ENCODE peak calls at places on chromosome 6, in nine cellular contexts. One of them, this sample, is unnamed.

GRCh38 chr6:10838794-10839333 is 525 bp upstream of the MAK start:
- DNase-seq in stomach: no peak
- DNase-seq in cardiac muscle cell: no peak
- DNase-seq in transverse colon: no peak
- DNase-seq in uterus: no peak
- DNase-seq in AG10803: no peak
- DNase-seq in CD8-positive, alpha-beta memory T cell: no peak
- DNase-seq in esophagus muscularis mucosa: no peak
- DNase-seq in upper lobe of left lung: no peak
- DNase-seq in this sample: no peak

GRCh38 chr6:1381397-1382330 is 7.7 kb upstream of the FOXF2 start:
- DNase-seq in stomach: peak
- DNase-seq in cardiac muscle cell: peak
- DNase-seq in transverse colon: peak
- DNase-seq in uterus: no peak
- DNase-seq in AG10803: no peak
- DNase-seq in CD8-positive, alpha-beta memory T cell: peak
- DNase-seq in esophagus muscularis mucosa: no peak
- DNase-seq in upper lobe of left lung: peak
- DNase-seq in this sample: no peak

GRCh38 chr6:136628996-136629395 is 78.8 kb upstream of the MAP7 start:
- DNase-seq in stomach: no peak
- DNase-seq in cardiac muscle cell: no peak
- DNase-seq in transverse colon: no peak
- DNase-seq in uterus: no peak
- DNase-seq in AG10803: no peak
- DNase-seq in CD8-positive, alpha-beta memory T cell: no peak
- DNase-seq in esophagus muscularis mucosa: no peak
- DNase-seq in upper lobe of left lung: no peak
- DNase-seq in this sample: no peak

GRCh38 chr6:130743175-130743574 is 84.0 kb upstream of the SMLR1 start:
- DNase-seq in stomach: no peak
- DNase-seq in cardiac muscle cell: no peak
- DNase-seq in transverse colon: no peak
- DNase-seq in uterus: no peak
- DNase-seq in AG10803: no peak
- DNase-seq in CD8-positive, alpha-beta memory T cell: no peak
- DNase-seq in esophagus muscularis mucosa: no peak
- DNase-seq in upper lobe of left lung: no peak
- DNase-seq in this sample: no peak

GRCh38 chr6:25084508-25084833 is 148.7 kb upstream of the RIPOR2 start:
- DNase-seq in stomach: no peak
- DNase-seq in cardiac muscle cell: no peak
- DNase-seq in transverse colon: no peak
- DNase-seq in uterus: no peak
- DNase-seq in AG10803: no peak
- DNase-seq in CD8-positive, alpha-beta memory T cell: no peak
- DNase-seq in esophagus muscularis mucosa: no peak
- DNase-seq in upper lobe of left lung: no peak
- DNase-seq in this sample: no peak

GRCh38 chr6:16238057-16238657 is at the start of gene GMPR:
- DNase-seq in stomach: peak
- DNase-seq in cardiac muscle cell: peak
- DNase-seq in transverse colon: peak
- DNase-seq in uterus: peak
- DNase-seq in AG10803: peak
- DNase-seq in CD8-positive, alpha-beta memory T cell: peak
- DNase-seq in esophagus muscularis mucosa: no peak
- DNase-seq in upper lobe of left lung: peak
- DNase-seq in this sample: peak

GRCh38 chr6:102907181-102907580 is 1513.7 kb downstream of the GRIK2 start:
- DNase-seq in stomach: no peak
- DNase-seq in cardiac muscle cell: no peak
- DNase-seq in transverse colon: no peak
- DNase-seq in uterus: no peak
- DNase-seq in AG10803: no peak
- DNase-seq in CD8-positive, alpha-beta memory T cell: no peak
- DNase-seq in esophagus muscularis mucosa: no peak
- DNase-seq in upper lobe of left lung: no peak
- DNase-seq in this sample: no peak

GRCh38 chr6:24864345-24864744 is 65.6 kb upstream of the ARMH2 start:
- DNase-seq in stomach: no peak
- DNase-seq in cardiac muscle cell: peak
- DNase-seq in transverse colon: no peak
- DNase-seq in uterus: no peak
- DNase-seq in AG10803: no peak
- DNase-seq in CD8-positive, alpha-beta memory T cell: no peak
- DNase-seq in esophagus muscularis mucosa: no peak
- DNase-seq in upper lobe of left lung: no peak
- DNase-seq in this sample: no peak

GRCh38 chr6:83867527-83868161 is 8.2 kb downstream of the CYB5R4 start:
- DNase-seq in stomach: peak
- DNase-seq in cardiac muscle cell: no peak
- DNase-seq in transverse colon: peak
- DNase-seq in uterus: no peak
- DNase-seq in AG10803: peak
- DNase-seq in CD8-positive, alpha-beta memory T cell: no peak
- DNase-seq in esophagus muscularis mucosa: no peak
- DNase-seq in upper lobe of left lung: no peak
- DNase-seq in this sample: peak

GRCh38 chr6:154824076-154824475 is 90.9 kb downstream of the SCAF8 start:
- DNase-seq in stomach: no peak
- DNase-seq in cardiac muscle cell: no peak
- DNase-seq in transverse colon: no peak
- DNase-seq in uterus: no peak
- DNase-seq in AG10803: no peak
- DNase-seq in CD8-positive, alpha-beta memory T cell: no peak
- DNase-seq in esophagus muscularis mucosa: no peak
- DNase-seq in upper lobe of left lung: no peak
- DNase-seq in this sample: no peak

GRCh38 chr6:13935190-13935880 is 10.6 kb downstream of the RNF182 start:
- DNase-seq in stomach: no peak
- DNase-seq in cardiac muscle cell: no peak
- DNase-seq in transverse colon: no peak
- DNase-seq in uterus: no peak
- DNase-seq in AG10803: no peak
- DNase-seq in CD8-positive, alpha-beta memory T cell: no peak
- DNase-seq in esophagus muscularis mucosa: no peak
- DNase-seq in upper lobe of left lung: no peak
- DNase-seq in this sample: no peak

GRCh38 chr6:155710704-155711103 is 255.1 kb upstream of the NOX3 start:
- DNase-seq in stomach: no peak
- DNase-seq in cardiac muscle cell: no peak
- DNase-seq in transverse colon: no peak
- DNase-seq in uterus: no peak
- DNase-seq in AG10803: no peak
- DNase-seq in CD8-positive, alpha-beta memory T cell: no peak
- DNase-seq in esophagus muscularis mucosa: no peak
- DNase-seq in upper lobe of left lung: no peak
- DNase-seq in this sample: no peak

GRCh38 chr6:79984261-79984660 is 20.2 kb upstream of the TTK start:
- DNase-seq in stomach: no peak
- DNase-seq in cardiac muscle cell: no peak
- DNase-seq in transverse colon: peak
- DNase-seq in uterus: no peak
- DNase-seq in AG10803: peak
- DNase-seq in CD8-positive, alpha-beta memory T cell: no peak
- DNase-seq in esophagus muscularis mucosa: no peak
- DNase-seq in upper lobe of left lung: no peak
- DNase-seq in this sample: no peak

GRCh38 chr6:127206531-127207065 is 60.1 kb upstream of the RNF146 start:
- DNase-seq in stomach: no peak
- DNase-seq in cardiac muscle cell: no peak
- DNase-seq in transverse colon: no peak
- DNase-seq in uterus: no peak
- DNase-seq in AG10803: peak
- DNase-seq in CD8-positive, alpha-beta memory T cell: no peak
- DNase-seq in esophagus muscularis mucosa: no peak
- DNase-seq in upper lobe of left lung: no peak
- DNase-seq in this sample: no peak

DNA sequence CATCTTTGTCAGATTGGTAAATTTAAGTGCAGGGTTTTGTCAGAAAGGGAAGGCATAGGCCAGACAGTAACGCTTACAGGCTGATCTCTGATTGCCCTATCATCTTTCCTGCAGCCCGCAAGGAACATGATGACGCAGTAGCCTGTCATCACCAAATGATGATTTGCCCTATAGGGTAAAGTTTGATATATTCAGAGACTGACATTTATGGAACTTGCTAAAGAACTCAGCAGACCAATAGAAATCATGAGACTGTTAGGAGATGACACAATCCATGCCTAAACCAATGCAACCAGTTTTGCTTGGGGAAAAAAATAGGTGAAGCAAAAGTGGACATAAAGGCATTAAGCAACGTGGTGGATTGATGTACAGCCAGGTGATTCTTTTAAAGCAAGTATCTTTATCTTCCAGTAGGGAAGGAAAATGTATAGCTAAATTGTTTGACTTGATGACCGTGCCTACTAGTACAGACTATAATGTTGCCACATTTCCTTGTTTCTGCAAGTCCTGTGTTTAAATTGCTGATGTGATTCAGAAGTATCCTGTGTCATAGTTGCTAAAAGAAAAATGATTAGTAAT is 2.4 kb downstream of the NUS1 start:
- DNase-seq in stomach: no peak
- DNase-seq in cardiac muscle cell: no peak
- DNase-seq in transverse colon: no peak
- DNase-seq in uterus: no peak
- DNase-seq in AG10803: peak
- DNase-seq in CD8-positive, alpha-beta memory T cell: no peak
- DNase-seq in esophagus muscularis mucosa: no peak
- DNase-seq in upper lobe of left lung: no peak
- DNase-seq in this sample: no peak
- H3K4me3 ChIP-seq in stomach: no peak
- H3K4me3 ChIP-seq in cardiac muscle cell: no peak
- H3K4me3 ChIP-seq in transverse colon: no peak
- H3K4me3 ChIP-seq in uterus: no peak
- H3K4me3 ChIP-seq in AG10803: peak
- H3K4me3 ChIP-seq in CD8-positive, alpha-beta memory T cell: no peak
- H3K4me3 ChIP-seq in esophagus muscularis mucosa: no peak
- H3K4me3 ChIP-seq in upper lobe of left lung: no peak
- H3K4me3 ChIP-seq in this sample: no peak

DNA sequence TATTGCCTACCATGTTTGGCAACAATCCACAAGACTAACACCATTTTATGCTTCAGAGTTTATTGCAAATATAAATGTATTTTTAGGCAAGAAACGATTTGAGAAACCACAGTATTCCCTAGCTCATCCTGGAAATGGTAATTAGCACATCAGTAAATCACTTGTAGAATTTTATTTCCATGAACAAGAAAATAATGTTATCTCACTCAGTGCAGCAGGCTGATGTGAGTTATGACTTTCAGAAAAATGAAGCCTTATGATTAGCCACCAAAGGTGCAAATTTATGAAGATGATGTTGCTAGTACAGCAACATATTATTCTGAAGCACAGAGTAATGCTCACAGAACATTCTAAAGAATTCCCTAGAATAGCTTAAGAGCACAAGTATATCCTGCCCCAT is 127.7 kb upstream of the GJE1 start:
- DNase-seq in stomach: no peak
- DNase-seq in cardiac muscle cell: no peak
- DNase-seq in transverse colon: no peak
- DNase-seq in uterus: no peak
- DNase-seq in AG10803: no peak
- DNase-seq in CD8-positive, alpha-beta memory T cell: no peak
- DNase-seq in esophagus muscularis mucosa: no peak
- DNase-seq in upper lobe of left lung: no peak
- DNase-seq in this sample: no peak
- H3K4me3 ChIP-seq in stomach: no peak
- H3K4me3 ChIP-seq in cardiac muscle cell: no peak
- H3K4me3 ChIP-seq in transverse colon: no peak
- H3K4me3 ChIP-seq in uterus: no peak
- H3K4me3 ChIP-seq in AG10803: no peak
- H3K4me3 ChIP-seq in CD8-positive, alpha-beta memory T cell: no peak
- H3K4me3 ChIP-seq in esophagus muscularis mucosa: no peak
- H3K4me3 ChIP-seq in upper lobe of left lung: no peak
- H3K4me3 ChIP-seq in this sample: no peak

DNA sequence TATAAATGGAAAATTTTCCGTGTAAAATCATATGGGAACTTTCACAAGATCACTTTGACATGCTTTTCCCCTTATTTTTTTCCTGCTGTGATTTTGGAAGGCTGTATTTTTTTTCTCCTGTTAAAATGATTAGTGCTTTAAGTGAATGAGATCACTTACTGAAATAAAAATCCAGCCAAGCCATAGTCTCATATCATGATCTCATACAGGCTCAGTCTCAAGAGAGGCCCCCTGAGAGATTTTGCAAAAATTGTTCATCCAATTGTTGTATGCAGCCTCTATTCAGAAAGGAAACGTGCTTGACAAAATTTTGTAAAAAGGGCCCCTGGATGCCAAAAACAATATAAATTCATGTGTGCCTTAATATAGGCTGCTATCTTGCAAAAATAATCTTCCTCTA is 528.2 kb downstream of the HDGFL1 start:
- DNase-seq in stomach: no peak
- DNase-seq in cardiac muscle cell: no peak
- DNase-seq in transverse colon: no peak
- DNase-seq in uterus: no peak
- DNase-seq in AG10803: no peak
- DNase-seq in CD8-positive, alpha-beta memory T cell: no peak
- DNase-seq in esophagus muscularis mucosa: no peak
- DNase-seq in upper lobe of left lung: no peak
- DNase-seq in this sample: no peak
- H3K4me3 ChIP-seq in stomach: no peak
- H3K4me3 ChIP-seq in cardiac muscle cell: no peak
- H3K4me3 ChIP-seq in transverse colon: no peak
- H3K4me3 ChIP-seq in uterus: no peak
- H3K4me3 ChIP-seq in AG10803: no peak
- H3K4me3 ChIP-seq in CD8-positive, alpha-beta memory T cell: no peak
- H3K4me3 ChIP-seq in esophagus muscularis mucosa: no peak
- H3K4me3 ChIP-seq in upper lobe of left lung: no peak
- H3K4me3 ChIP-seq in this sample: no peak

DNA sequence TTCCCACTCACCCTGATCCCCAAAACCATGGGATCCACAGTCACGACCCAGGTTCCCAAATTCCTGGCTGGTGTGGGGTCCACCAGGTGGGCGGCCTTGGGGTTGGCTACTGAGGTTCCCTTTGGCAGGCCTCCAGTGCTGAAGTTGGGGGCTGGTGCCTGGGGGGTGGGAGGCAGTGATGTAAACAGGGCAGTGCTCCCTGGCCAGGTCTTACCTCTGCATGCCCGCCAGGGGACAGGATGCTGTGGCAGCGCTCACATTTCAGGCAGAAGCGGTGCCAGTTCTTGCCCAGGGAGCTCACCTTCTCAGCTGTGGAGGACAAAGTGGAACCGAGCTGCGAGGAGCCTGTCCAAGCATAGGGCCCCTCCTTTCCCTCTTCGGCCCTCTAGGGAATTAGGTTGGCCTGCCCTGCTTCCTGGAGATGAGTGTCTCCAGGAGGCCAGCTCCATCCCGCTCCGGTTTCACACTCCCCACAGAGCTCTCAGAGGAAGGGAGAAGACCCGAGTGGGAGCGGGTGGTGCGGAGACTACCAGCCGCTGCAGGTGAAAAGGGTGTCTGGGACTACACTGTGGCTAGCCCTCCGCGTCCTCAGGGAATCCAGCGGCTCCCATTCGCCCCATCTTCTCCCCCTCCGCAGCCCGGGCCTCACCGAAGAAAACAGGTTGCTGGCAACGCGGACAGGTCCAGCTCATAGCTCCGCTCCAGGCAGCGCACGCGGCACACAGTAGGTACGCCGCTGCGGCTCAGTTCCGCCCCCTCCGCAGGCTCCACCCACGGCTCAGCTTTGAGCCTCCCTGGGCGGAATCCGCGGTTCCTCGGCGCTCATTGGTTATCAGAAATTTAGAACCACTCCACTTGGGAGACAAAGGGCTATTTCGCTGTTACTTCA is at the start of gene CRIP3:
- DNase-seq in stomach: peak
- DNase-seq in cardiac muscle cell: peak
- DNase-seq in transverse colon: peak
- DNase-seq in uterus: peak
- DNase-seq in AG10803: peak
- DNase-seq in CD8-positive, alpha-beta memory T cell: peak
- DNase-seq in esophagus muscularis mucosa: no peak
- DNase-seq in upper lobe of left lung: peak
- DNase-seq in this sample: peak
- H3K4me3 ChIP-seq in stomach: peak
- H3K4me3 ChIP-seq in cardiac muscle cell: peak
- H3K4me3 ChIP-seq in transverse colon: peak
- H3K4me3 ChIP-seq in uterus: peak
- H3K4me3 ChIP-seq in AG10803: peak
- H3K4me3 ChIP-seq in CD8-positive, alpha-beta memory T cell: peak
- H3K4me3 ChIP-seq in esophagus muscularis mucosa: peak
- H3K4me3 ChIP-seq in upper lobe of left lung: peak
- H3K4me3 ChIP-seq in this sample: peak